ENCODE peak calls at places on chromosomes 4 and X, in five cellular contexts. One of them, this sample, is unnamed. For H3K4me1, the result is how much of the 10 kb centered on the place peaks cover.

GRCh38 chr4:31021008-31021407 is 300.8 kb downstream of the PCDH7 start:
- DNase-seq in H1: no peak
- DNase-seq in SK-N-SH: peak
- DNase-seq in A549: no peak
- DNase-seq in K562: no peak
- DNase-seq in this sample: no peak

GRCh38 chrX:29948653-29949052 is 266.7 kb upstream of the MAGEB2 start:
- DNase-seq in SK-N-SH: no peak
- DNase-seq in K562: no peak
- DNase-seq in H1: no peak
- DNase-seq in A549: no peak
- DNase-seq in this sample: no peak

GRCh38 chr4:82784615-82785247 is 13.9 kb downstream of the SCD5 start:
- DNase-seq in A549: no peak
- DNase-seq in K562: no peak
- DNase-seq in H1: no peak
- DNase-seq in SK-N-SH: peak
- DNase-seq in this sample: peak

GRCh38 chr4:2962614-2963184 is 507 bp downstream of the NOP14 start:
- DNase-seq in K562: peak
- DNase-seq in H1: no peak
- DNase-seq in A549: no peak
- DNase-seq in SK-N-SH: no peak
- DNase-seq in this sample: no peak

GRCh38 chrX:118221257-118221656 is 104.6 kb upstream of the KLHL13 start:
- DNase-seq in SK-N-SH: peak
- DNase-seq in H1: no peak
- DNase-seq in A549: no peak
- DNase-seq in K562: no peak
- DNase-seq in this sample: no peak

GRCh38 chrX:24248042-24248441 is 65.8 kb downstream of the SUPT20HL2 start:
- DNase-seq in SK-N-SH: no peak
- DNase-seq in A549: no peak
- DNase-seq in H1: no peak
- DNase-seq in K562: no peak
- DNase-seq in this sample: no peak

GRCh38 chrX:46485897-46486296 is 59.3 kb downstream of the ZNF674 start:
- DNase-seq in A549: no peak
- DNase-seq in SK-N-SH: no peak
- DNase-seq in H1: no peak
- DNase-seq in K562: no peak
- DNase-seq in this sample: no peak

GRCh38 chr4:16259531-16260246 is 33.4 kb upstream of the TAPT1 start:
- DNase-seq in A549: no peak
- DNase-seq in H1: no peak
- DNase-seq in K562: no peak
- DNase-seq in SK-N-SH: no peak
- DNase-seq in this sample: no peak

GRCh38 chr4:21593268-21594002 is 355.1 kb downstream of the KCNIP4 start:
- DNase-seq in SK-N-SH: peak
- DNase-seq in A549: no peak
- DNase-seq in K562: no peak
- DNase-seq in H1: no peak
- DNase-seq in this sample: no peak

GRCh38 chrX:79081895-79082512 is 62.5 kb upstream of the GPR174 start:
- DNase-seq in A549: peak
- DNase-seq in K562: peak
- DNase-seq in H1: no peak
- DNase-seq in SK-N-SH: peak
- DNase-seq in this sample: no peak

GRCh38 chr4:27861802-27862201 is 1001.2 kb downstream of the STIM2 start:
- DNase-seq in K562: no peak
- DNase-seq in H1: no peak
- DNase-seq in A549: no peak
- DNase-seq in SK-N-SH: no peak
- DNase-seq in this sample: no peak

GRCh38 chr4:87153078-87153477 is 67.3 kb downstream of the KLHL8 start:
- DNase-seq in SK-N-SH: no peak
- DNase-seq in A549: no peak
- DNase-seq in K562: no peak
- DNase-seq in H1: no peak
- DNase-seq in this sample: no peak

GRCh38 chr4:187128226-187128625 is 404.6 kb upstream of the FAT1 start:
- DNase-seq in K562: no peak
- DNase-seq in SK-N-SH: no peak
- DNase-seq in A549: no peak
- DNase-seq in H1: no peak
- DNase-seq in this sample: no peak

GRCh38 chr4:151035321-151035720 is 20.2 kb upstream of the LRBA start:
- DNase-seq in A549: no peak
- DNase-seq in H1: no peak
- DNase-seq in SK-N-SH: no peak
- DNase-seq in K562: no peak
- DNase-seq in this sample: no peak

GRCh38 chrX:19924285-19924684 is 36.9 kb upstream of the SH3KBP1 start:
- DNase-seq in A549: no peak
- DNase-seq in SK-N-SH: no peak
- DNase-seq in H1: no peak
- DNase-seq in K562: no peak
- DNase-seq in this sample: no peak

GRCh38 chrX:71895607-71896006 is 15.0 kb upstream of the NHSL2 start:
- DNase-seq in SK-N-SH: no peak
- DNase-seq in A549: no peak
- DNase-seq in K562: no peak
- DNase-seq in H1: no peak
- DNase-seq in this sample: no peak

GRCh38 chr4:159446266-159446976 is 343.5 kb downstream of the RAPGEF2 start:
- DNase-seq in A549: peak
- DNase-seq in SK-N-SH: peak
- DNase-seq in K562: peak
- DNase-seq in H1: peak
- DNase-seq in this sample: no peak

GRCh38 chr4:172088556-172088955 is 275.4 kb downstream of the GALNTL6 start:
- DNase-seq in A549: no peak
- DNase-seq in K562: peak
- DNase-seq in H1: no peak
- DNase-seq in SK-N-SH: no peak
- DNase-seq in this sample: no peak

GRCh38 chr4:172083236-172083635 is 270.0 kb downstream of the GALNTL6 start:
- DNase-seq in SK-N-SH: no peak
- DNase-seq in A549: no peak
- DNase-seq in H1: no peak
- DNase-seq in K562: no peak
- DNase-seq in this sample: no peak
- TF ChIP-seq EP300 in SK-N-SH: no peak
- TF ChIP-seq EP300 in A549: no peak
- TF ChIP-seq EP300 in H1: no peak
- TF ChIP-seq EP300 in K562: no peak
- TF ChIP-seq EP300 in this sample: no peak

GRCh38 chrX:106263817-106264216 is 95.7 kb downstream of the PWWP3B start:
- DNase-seq in A549: no peak
- DNase-seq in H1: no peak
- DNase-seq in SK-N-SH: no peak
- DNase-seq in K562: no peak
- DNase-seq in this sample: no peak
- H3K4me1 ChIP-seq in A549: under half
- H3K4me1 ChIP-seq in H1: under half
- H3K4me1 ChIP-seq in SK-N-SH: under half
- H3K4me1 ChIP-seq in K562: under half
- H3K4me1 ChIP-seq in this sample: under half

GRCh38 chr4:78660559-78660958 is 109.0 kb downstream of the ANXA3 start:
- DNase-seq in SK-N-SH: no peak
- DNase-seq in K562: no peak
- DNase-seq in A549: no peak
- DNase-seq in H1: no peak
- DNase-seq in this sample: no peak
- H3K27ac ChIP-seq in SK-N-SH: no peak
- H3K27ac ChIP-seq in K562: no peak
- H3K27ac ChIP-seq in A549: no peak
- H3K27ac ChIP-seq in H1: no peak
- H3K27ac ChIP-seq in this sample: no peak

DNA sequence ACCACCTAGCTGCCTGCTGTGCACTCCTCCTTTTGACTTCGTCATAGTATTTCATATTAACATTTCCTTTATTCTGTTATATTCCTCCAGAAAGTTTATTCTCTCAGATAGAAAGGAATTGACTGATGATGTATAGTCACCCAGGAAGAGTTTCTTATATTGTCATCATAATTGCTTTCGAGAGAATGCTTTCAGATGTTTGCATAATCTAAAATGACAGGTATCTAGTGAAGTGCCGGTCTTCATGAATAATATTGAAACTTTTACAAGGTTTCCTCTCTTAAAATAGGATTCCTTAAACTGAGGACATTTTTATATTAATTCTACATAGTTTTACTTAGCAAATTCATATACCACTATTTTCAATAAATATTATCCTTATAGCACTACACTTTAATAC is 10.1 kb downstream of the SEC24D start:
- DNase-seq in H1: no peak
- DNase-seq in SK-N-SH: no peak
- DNase-seq in A549: no peak
- DNase-seq in K562: no peak
- DNase-seq in this sample: no peak
- TF ChIP-seq EP300 in H1: no peak
- TF ChIP-seq EP300 in SK-N-SH: no peak
- TF ChIP-seq EP300 in A549: no peak
- TF ChIP-seq EP300 in K562: no peak
- TF ChIP-seq EP300 in this sample: no peak

DNA sequence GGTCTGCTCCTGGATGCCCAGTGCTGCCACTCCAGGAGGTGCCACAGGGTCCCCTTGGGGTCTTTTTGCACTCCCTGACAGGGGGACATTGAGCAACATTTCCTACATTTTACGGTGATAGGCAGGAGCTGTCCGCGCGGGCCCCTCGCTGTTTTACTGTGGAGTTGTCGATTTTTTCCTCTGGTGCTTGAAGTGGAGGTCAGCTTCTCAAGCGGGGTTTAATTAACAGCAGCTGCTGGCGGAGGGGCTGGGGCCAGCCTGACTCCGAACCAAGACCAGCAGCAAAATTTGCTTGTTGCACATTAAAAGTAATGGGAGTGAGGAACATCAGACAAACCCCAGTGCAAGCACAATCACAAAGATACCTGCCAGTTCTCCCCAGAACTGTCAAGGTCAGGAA is 13.2 kb upstream of the SH3TC1 start:
- DNase-seq in K562: no peak
- DNase-seq in H1: no peak
- DNase-seq in SK-N-SH: peak
- DNase-seq in A549: no peak
- DNase-seq in this sample: no peak
- H3K4me1 ChIP-seq in K562: under half
- H3K4me1 ChIP-seq in H1: under half
- H3K4me1 ChIP-seq in SK-N-SH: under half
- H3K4me1 ChIP-seq in A549: half or more
- H3K4me1 ChIP-seq in this sample: half or more

GRCh38 chr4:66095065-66095464 is 424.8 kb upstream of the EPHA5 start:
- DNase-seq in A549: no peak
- DNase-seq in H1: no peak
- DNase-seq in K562: no peak
- DNase-seq in SK-N-SH: no peak
- DNase-seq in this sample: no peak

GRCh38 chr4:66097271-66097670 is 427.0 kb upstream of the EPHA5 start:
- DNase-seq in A549: no peak
- DNase-seq in H1: no peak
- DNase-seq in SK-N-SH: no peak
- DNase-seq in K562: no peak
- DNase-seq in this sample: no peak

GRCh38 chr4:66094070-66094469 is 423.8 kb upstream of the EPHA5 start:
- DNase-seq in SK-N-SH: no peak
- DNase-seq in H1: no peak
- DNase-seq in K562: no peak
- DNase-seq in A549: no peak
- DNase-seq in this sample: no peak

DNA sequence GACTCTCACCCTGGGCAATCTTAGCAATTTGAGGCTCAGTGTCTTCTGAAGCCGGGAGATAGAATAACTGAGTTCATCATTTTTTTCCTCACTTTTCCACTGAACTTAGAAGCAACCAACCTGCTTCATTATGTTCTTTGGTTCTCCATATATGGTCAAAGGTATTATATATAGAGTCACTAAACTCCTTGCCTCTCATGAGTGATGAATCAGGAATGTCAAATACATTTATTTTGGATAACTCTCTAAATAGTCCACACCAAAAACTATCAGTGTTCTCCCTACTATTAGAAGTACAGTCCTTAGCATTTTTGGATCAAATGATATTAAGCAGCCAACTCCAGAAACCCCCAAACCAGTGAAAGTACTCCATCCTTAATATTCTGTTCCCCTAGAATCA is 421.5 kb upstream of the EPHA5 start:
- DNase-seq in K562: no peak
- DNase-seq in SK-N-SH: no peak
- DNase-seq in A549: no peak
- DNase-seq in H1: no peak
- DNase-seq in this sample: no peak
- H3K27ac ChIP-seq in K562: no peak
- H3K27ac ChIP-seq in SK-N-SH: no peak
- H3K27ac ChIP-seq in A549: no peak
- H3K27ac ChIP-seq in H1: no peak
- H3K27ac ChIP-seq in this sample: no peak

GRCh38 chrX:134807039-134807729 is 148.9 kb upstream of the PLAC1 start:
- DNase-seq in A549: peak
- DNase-seq in K562: peak
- DNase-seq in H1: no peak
- DNase-seq in SK-N-SH: peak
- DNase-seq in this sample: peak
- TF ChIP-seq EP300 in A549: no peak
- TF ChIP-seq EP300 in K562: peak
- TF ChIP-seq EP300 in H1: no peak
- TF ChIP-seq EP300 in SK-N-SH: no peak
- TF ChIP-seq EP300 in this sample: no peak

GRCh38 chrX:119870626-119871131 is 854 bp downstream of the RNF113A start:
- DNase-seq in K562: peak
- DNase-seq in SK-N-SH: peak
- DNase-seq in H1: no peak
- DNase-seq in A549: no peak
- DNase-seq in this sample: no peak

GRCh38 chrX:119871599-119872395 is at the start of the genes NDUFA1 and RNF113A:
- DNase-seq in SK-N-SH: peak
- DNase-seq in A549: peak
- DNase-seq in H1: peak
- DNase-seq in K562: peak
- DNase-seq in this sample: peak

DNA sequence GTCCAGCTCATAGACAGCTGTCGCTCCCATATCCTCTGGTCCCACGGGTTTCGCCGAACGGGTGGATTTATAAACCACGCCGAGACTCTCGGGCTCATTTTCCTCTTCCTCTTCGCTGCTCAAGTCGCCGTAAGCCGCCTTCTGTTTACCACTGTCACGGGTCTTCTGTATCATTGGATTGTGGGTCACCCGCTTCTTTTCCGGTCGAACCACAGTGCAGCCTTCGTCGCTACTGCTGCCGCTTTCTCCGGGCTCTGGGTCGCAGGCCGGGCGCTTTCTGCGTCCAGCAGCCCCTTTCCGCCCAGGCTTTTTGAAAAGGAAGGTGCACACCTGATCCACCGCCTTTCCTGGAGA is 311 bp downstream of the RNF113A start:
- DNase-seq in K562: peak
- DNase-seq in SK-N-SH: peak
- DNase-seq in A549: no peak
- DNase-seq in H1: no peak
- DNase-seq in this sample: no peak
- H3K4me1 ChIP-seq in K562: under half
- H3K4me1 ChIP-seq in SK-N-SH: under half
- H3K4me1 ChIP-seq in A549: under half
- H3K4me1 ChIP-seq in H1: under half
- H3K4me1 ChIP-seq in this sample: under half

GRCh38 chr4:1714303-1715001 is 2.3 kb upstream of the SLBP start:
- DNase-seq in K562: no peak
- DNase-seq in SK-N-SH: no peak
- DNase-seq in A549: no peak
- DNase-seq in H1: no peak
- DNase-seq in this sample: no peak
- H3K27ac ChIP-seq in K562: peak
- H3K27ac ChIP-seq in SK-N-SH: no peak
- H3K27ac ChIP-seq in A549: no peak
- H3K27ac ChIP-seq in H1: no peak
- H3K27ac ChIP-seq in this sample: peak

This sample was measured in esophagus muscularis mucosa.